ENCODE peak calls at places on chromosomes 2 and 18, in four cellular contexts. One of them, this sample, is unnamed.

GRCh38 chr2:197575987-197576386 is 60.1 kb downstream of the MOB4 start:
- DNase-seq in heart left ventricle: peak
- DNase-seq in ovary: no peak
- DNase-seq in left ventricle myocardium inferior: no peak
- DNase-seq in this sample: no peak

GRCh38 chr18:25349131-25349925 is 2.6 kb downstream of the ZNF521 start:
- DNase-seq in heart left ventricle: peak
- DNase-seq in ovary: peak
- DNase-seq in left ventricle myocardium inferior: peak
- DNase-seq in this sample: peak

GRCh38 chr2:11571170-11571569 is 37.3 kb downstream of the GREB1 start:
- DNase-seq in heart left ventricle: peak
- DNase-seq in ovary: peak
- DNase-seq in left ventricle myocardium inferior: no peak
- DNase-seq in this sample: no peak

GRCh38 chr2:208033701-208034502 is 8.6 kb upstream of the PLEKHM3 start:
- DNase-seq in heart left ventricle: no peak
- DNase-seq in ovary: no peak
- DNase-seq in left ventricle myocardium inferior: peak
- DNase-seq in this sample: no peak

GRCh38 chr2:105866439-105867170 is 121.9 kb downstream of the NCK2 start:
- DNase-seq in heart left ventricle: no peak
- DNase-seq in ovary: no peak
- DNase-seq in left ventricle myocardium inferior: no peak
- DNase-seq in this sample: peak

GRCh38 chr2:43262239-43262638 is 35.8 kb upstream of the ZFP36L2 start:
- DNase-seq in heart left ventricle: no peak
- DNase-seq in ovary: no peak
- DNase-seq in left ventricle myocardium inferior: no peak
- DNase-seq in this sample: no peak

GRCh38 chr2:215415820-215416613 is 19.9 kb downstream of the FN1 start:
- DNase-seq in heart left ventricle: no peak
- DNase-seq in ovary: no peak
- DNase-seq in left ventricle myocardium inferior: no peak
- DNase-seq in this sample: no peak

GRCh38 chr2:201532686-201533304 is 81.3 kb downstream of the STRADB start:
- DNase-seq in heart left ventricle: no peak
- DNase-seq in ovary: no peak
- DNase-seq in left ventricle myocardium inferior: no peak
- DNase-seq in this sample: peak

GRCh38 chr2:12767541-12767940 is 50.8 kb downstream of the TRIB2 start:
- DNase-seq in heart left ventricle: no peak
- DNase-seq in ovary: no peak
- DNase-seq in left ventricle myocardium inferior: no peak
- DNase-seq in this sample: no peak

GRCh38 chr2:73297151-73297559 is 3.8 kb upstream of the EGR4 start:
- DNase-seq in heart left ventricle: no peak
- DNase-seq in ovary: no peak
- DNase-seq in left ventricle myocardium inferior: no peak
- DNase-seq in this sample: no peak

GRCh38 chr2:236768393-236769140 is 198.9 kb downstream of the ACKR3 start:
- DNase-seq in heart left ventricle: no peak
- DNase-seq in ovary: no peak
- DNase-seq in left ventricle myocardium inferior: no peak
- DNase-seq in this sample: no peak

GRCh38 chr2:128486640-128487375 is 168.1 kb upstream of the HS6ST1 start:
- DNase-seq in heart left ventricle: no peak
- DNase-seq in ovary: no peak
- DNase-seq in left ventricle myocardium inferior: no peak
- DNase-seq in this sample: no peak

GRCh38 chr18:48393170-48393569 is 16.0 kb downstream of the ZBTB7C start:
- DNase-seq in heart left ventricle: no peak
- DNase-seq in ovary: no peak
- DNase-seq in left ventricle myocardium inferior: no peak
- DNase-seq in this sample: no peak

GRCh38 chr2:234564719-234565118 is 67.8 kb upstream of the ARL4C start:
- DNase-seq in heart left ventricle: no peak
- DNase-seq in ovary: no peak
- DNase-seq in left ventricle myocardium inferior: no peak
- DNase-seq in this sample: peak

GRCh38 chr18:23523429-23524212 is 20.3 kb downstream of the RMC1 start:
- DNase-seq in heart left ventricle: no peak
- DNase-seq in ovary: no peak
- DNase-seq in left ventricle myocardium inferior: no peak
- DNase-seq in this sample: no peak

GRCh38 chr2:66494708-66495107 is 59.8 kb downstream of the MEIS1 start:
- DNase-seq in heart left ventricle: peak
- DNase-seq in ovary: peak
- DNase-seq in left ventricle myocardium inferior: no peak
- DNase-seq in this sample: peak

GRCh38 chr2:238569415-238570195 is 142.9 kb downstream of the ASB1 start:
- DNase-seq in heart left ventricle: peak
- DNase-seq in ovary: peak
- DNase-seq in left ventricle myocardium inferior: no peak
- DNase-seq in this sample: no peak

GRCh38 chr2:177295479-177295878 is 31.0 kb upstream of the NFE2L2 start:
- DNase-seq in heart left ventricle: no peak
- DNase-seq in ovary: no peak
- DNase-seq in left ventricle myocardium inferior: no peak
- DNase-seq in this sample: peak

GRCh38 chr2:144780983-144781382 is 261.1 kb upstream of the ZEB2 start:
- DNase-seq in heart left ventricle: no peak
- DNase-seq in ovary: no peak
- DNase-seq in left ventricle myocardium inferior: no peak
- DNase-seq in this sample: no peak

GRCh38 chr2:112161431-112162145 is 23.4 kb downstream of the FBLN7 start:
- DNase-seq in heart left ventricle: no peak
- DNase-seq in ovary: no peak
- DNase-seq in left ventricle myocardium inferior: no peak
- DNase-seq in this sample: no peak

GRCh38 chr2:47867205-47867604 is 39.1 kb downstream of the FBXO11 start:
- DNase-seq in heart left ventricle: no peak
- DNase-seq in ovary: no peak
- DNase-seq in left ventricle myocardium inferior: no peak
- DNase-seq in this sample: no peak

GRCh38 chr2:218733615-218734021 is 23.0 kb downstream of the TTLL4 start:
- DNase-seq in heart left ventricle: peak
- DNase-seq in ovary: no peak
- DNase-seq in left ventricle myocardium inferior: no peak
- DNase-seq in this sample: no peak

GRCh38 chr2:169641464-169641863 is 52.7 kb downstream of the CFAP210 start:
- DNase-seq in heart left ventricle: no peak
- DNase-seq in ovary: no peak
- DNase-seq in left ventricle myocardium inferior: no peak
- DNase-seq in this sample: peak

GRCh38 chr2:196066794-196067382 is 1.7 kb downstream of the DNAH7 start:
- DNase-seq in heart left ventricle: no peak
- DNase-seq in ovary: no peak
- DNase-seq in left ventricle myocardium inferior: no peak
- DNase-seq in this sample: no peak

GRCh38 chr2:238513346-238513745 is 86.6 kb downstream of the ASB1 start:
- DNase-seq in heart left ventricle: no peak
- DNase-seq in ovary: no peak
- DNase-seq in left ventricle myocardium inferior: no peak
- DNase-seq in this sample: no peak

GRCh38 chr2:9497017-9497416 is 22.7 kb downstream of the IAH1 start:
- DNase-seq in heart left ventricle: no peak
- DNase-seq in ovary: no peak
- DNase-seq in left ventricle myocardium inferior: no peak
- DNase-seq in this sample: no peak

GRCh38 chr2:16396171-16396570 is 269.5 kb downstream of the CYRIA start:
- DNase-seq in heart left ventricle: no peak
- DNase-seq in ovary: no peak
- DNase-seq in left ventricle myocardium inferior: no peak
- DNase-seq in this sample: no peak

GRCh38 chr18:75173125-75173432 is 35.9 kb downstream of the PTGR3 start:
- DNase-seq in heart left ventricle: no peak
- DNase-seq in ovary: no peak
- DNase-seq in left ventricle myocardium inferior: no peak
- DNase-seq in this sample: no peak
- TF ChIP-seq CTCF in heart left ventricle: peak
- TF ChIP-seq CTCF in ovary: no peak
- TF ChIP-seq CTCF in left ventricle myocardium inferior: no peak
- TF ChIP-seq CTCF in this sample: no peak

GRCh38 chr2:86301711-86302202 is 35.7 kb downstream of the REEP1 start:
- DNase-seq in heart left ventricle: no peak
- DNase-seq in ovary: no peak
- DNase-seq in left ventricle myocardium inferior: no peak
- DNase-seq in this sample: no peak

GRCh38 chr2:86300496-86300895 is 36.9 kb downstream of the REEP1 start:
- DNase-seq in heart left ventricle: no peak
- DNase-seq in ovary: no peak
- DNase-seq in left ventricle myocardium inferior: no peak
- DNase-seq in this sample: no peak

GRCh38 chr2:86304416-86304815 is 33.0 kb downstream of the REEP1 start:
- DNase-seq in heart left ventricle: no peak
- DNase-seq in ovary: no peak
- DNase-seq in left ventricle myocardium inferior: no peak
- DNase-seq in this sample: no peak

GRCh38 chr2:86301010-86301409 is 36.4 kb downstream of the REEP1 start:
- DNase-seq in heart left ventricle: no peak
- DNase-seq in ovary: no peak
- DNase-seq in left ventricle myocardium inferior: no peak
- DNase-seq in this sample: no peak

DNA sequence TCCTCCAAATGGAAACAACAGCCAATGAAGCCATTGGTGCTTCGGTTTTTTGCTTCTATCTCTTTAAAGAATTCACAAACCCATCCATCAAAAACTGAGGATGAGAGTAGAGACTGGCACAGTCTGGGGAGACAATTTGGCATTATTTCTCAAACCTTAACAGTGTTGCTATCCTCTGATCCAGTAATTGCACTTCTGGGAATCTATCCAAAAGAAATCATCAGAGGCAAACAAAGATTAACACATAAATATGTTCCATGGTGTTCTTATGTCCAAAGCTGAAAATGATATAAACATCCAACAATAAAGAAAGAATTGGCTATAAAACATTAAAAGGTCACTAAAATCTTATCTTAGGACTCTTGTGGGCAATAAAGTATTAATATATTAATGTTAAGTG is 35.1 kb downstream of the REEP1 start:
- DNase-seq in heart left ventricle: no peak
- DNase-seq in ovary: no peak
- DNase-seq in left ventricle myocardium inferior: no peak
- DNase-seq in this sample: no peak
- H3K27ac ChIP-seq in heart left ventricle: peak
- H3K27ac ChIP-seq in ovary: no peak
- H3K27ac ChIP-seq in left ventricle myocardium inferior: peak
- H3K27ac ChIP-seq in this sample: no peak

GRCh38 chr2:154696771-154697170 is 1.7 kb upstream of the KCNJ3 start:
- DNase-seq in heart left ventricle: no peak
- DNase-seq in ovary: no peak
- DNase-seq in left ventricle myocardium inferior: no peak
- DNase-seq in this sample: no peak
- H3K4me3 ChIP-seq in heart left ventricle: no peak
- H3K4me3 ChIP-seq in ovary: no peak
- H3K4me3 ChIP-seq in left ventricle myocardium inferior: peak
- H3K4me3 ChIP-seq in this sample: no peak

GRCh38 chr2:220166616-220167015 is 539.2 kb downstream of the SLC4A3 start:
- DNase-seq in heart left ventricle: no peak
- DNase-seq in ovary: no peak
- DNase-seq in left ventricle myocardium inferior: no peak
- DNase-seq in this sample: no peak

GRCh38 chr2:220163486-220163885 is 536.1 kb downstream of the SLC4A3 start:
- DNase-seq in heart left ventricle: no peak
- DNase-seq in ovary: no peak
- DNase-seq in left ventricle myocardium inferior: no peak
- DNase-seq in this sample: no peak

GRCh38 chr2:220167956-220168355 is 540.5 kb downstream of the SLC4A3 start:
- DNase-seq in heart left ventricle: no peak
- DNase-seq in ovary: no peak
- DNase-seq in left ventricle myocardium inferior: no peak
- DNase-seq in this sample: no peak

GRCh38 chr2:220162320-220162719 is 534.9 kb downstream of the SLC4A3 start:
- DNase-seq in heart left ventricle: no peak
- DNase-seq in ovary: no peak
- DNase-seq in left ventricle myocardium inferior: no peak
- DNase-seq in this sample: no peak

GRCh38 chr2:220165401-220165800 is 538.0 kb downstream of the SLC4A3 start:
- DNase-seq in heart left ventricle: no peak
- DNase-seq in ovary: no peak
- DNase-seq in left ventricle myocardium inferior: no peak
- DNase-seq in this sample: no peak
- TF ChIP-seq CTCF in heart left ventricle: no peak
- TF ChIP-seq CTCF in ovary: no peak
- TF ChIP-seq CTCF in left ventricle myocardium inferior: no peak
- TF ChIP-seq CTCF in this sample: no peak

GRCh38 chr2:95348609-95349567 is 51.7 kb downstream of the KCNIP3 start:
- DNase-seq in heart left ventricle: peak
- DNase-seq in ovary: peak
- DNase-seq in left ventricle myocardium inferior: peak
- DNase-seq in this sample: no peak

GRCh38 chr2:95345415-95346235 is 48.5 kb downstream of the KCNIP3 start:
- DNase-seq in heart left ventricle: peak
- DNase-seq in ovary: peak
- DNase-seq in left ventricle myocardium inferior: peak
- DNase-seq in this sample: peak

GRCh38 chr2:95346236-95346737 is 49.1 kb downstream of the KCNIP3 start:
- DNase-seq in heart left ventricle: peak
- DNase-seq in ovary: peak
- DNase-seq in left ventricle myocardium inferior: peak
- DNase-seq in this sample: no peak

GRCh38 chr2:95347681-95348608 is 50.8 kb downstream of the KCNIP3 start:
- DNase-seq in heart left ventricle: no peak
- DNase-seq in ovary: peak
- DNase-seq in left ventricle myocardium inferior: no peak
- DNase-seq in this sample: no peak

GRCh38 chr2:95346738-95347671 is 49.9 kb downstream of the KCNIP3 start:
- DNase-seq in heart left ventricle: no peak
- DNase-seq in ovary: peak
- DNase-seq in left ventricle myocardium inferior: peak
- DNase-seq in this sample: no peak
- H3K27ac ChIP-seq in heart left ventricle: peak
- H3K27ac ChIP-seq in ovary: peak
- H3K27ac ChIP-seq in left ventricle myocardium inferior: peak
- H3K27ac ChIP-seq in this sample: no peak

GRCh38 chr18:44764863-44765262 is 84.2 kb downstream of the SETBP1 start:
- DNase-seq in heart left ventricle: no peak
- DNase-seq in ovary: no peak
- DNase-seq in left ventricle myocardium inferior: no peak
- DNase-seq in this sample: no peak
- H3K4me3 ChIP-seq in heart left ventricle: no peak
- H3K4me3 ChIP-seq in ovary: no peak
- H3K4me3 ChIP-seq in left ventricle myocardium inferior: no peak
- H3K4me3 ChIP-seq in this sample: no peak